ENCODE peak calls at places on chromosomes 13 and 19, in nine cellular contexts. One of them, this sample, is unnamed.

GRCh38 chr19:14978377-14978776 is 1.3 kb downstream of the SLC1A6 start:
- DNase-seq in stimulated activated CD8-positive, alpha-beta memory T cell treated with anti-CD3 and anti-CD28 coated beads, Interleukin-7, amount 100 ng/mL, for 48 hours: no peak
- DNase-seq in kidney epithelial cell: no peak
- DNase-seq in RWPE1: no peak
- DNase-seq in lower leg skin: peak
- DNase-seq in heart right ventricle: no peak
- DNase-seq in mucosa of gallbladder: no peak
- DNase-seq in NCI-H187 treated with DMSO at 0.1 percent for 48 hours: no peak
- DNase-seq in A172: no peak
- DNase-seq in this sample: no peak

GRCh38 chr13:88802886-88803285 is 1131.7 kb downstream of the SLITRK5 start:
- DNase-seq in NCI-H187 treated with DMSO at 0.1 percent for 48 hours: no peak
- DNase-seq in stimulated activated CD8-positive, alpha-beta memory T cell treated with anti-CD3 and anti-CD28 coated beads, Interleukin-7, amount 100 ng/mL, for 48 hours: no peak
- DNase-seq in lower leg skin: no peak
- DNase-seq in heart right ventricle: no peak
- DNase-seq in mucosa of gallbladder: no peak
- DNase-seq in RWPE1: no peak
- DNase-seq in kidney epithelial cell: no peak
- DNase-seq in A172: no peak
- DNase-seq in this sample: no peak

GRCh38 chr19:47230921-47231214 is at the start of gene BBC3:
- DNase-seq in A172: no peak
- DNase-seq in lower leg skin: no peak
- DNase-seq in NCI-H187 treated with DMSO at 0.1 percent for 48 hours: no peak
- DNase-seq in heart right ventricle: no peak
- DNase-seq in kidney epithelial cell: no peak
- DNase-seq in RWPE1: no peak
- DNase-seq in stimulated activated CD8-positive, alpha-beta memory T cell treated with anti-CD3 and anti-CD28 coated beads, Interleukin-7, amount 100 ng/mL, for 48 hours: no peak
- DNase-seq in mucosa of gallbladder: no peak
- DNase-seq in this sample: no peak

GRCh38 chr13:35979378-35979911 is 151.7 kb downstream of the DCLK1 start:
- DNase-seq in mucosa of gallbladder: peak
- DNase-seq in lower leg skin: peak
- DNase-seq in heart right ventricle: peak
- DNase-seq in stimulated activated CD8-positive, alpha-beta memory T cell treated with anti-CD3 and anti-CD28 coated beads, Interleukin-7, amount 100 ng/mL, for 48 hours: no peak
- DNase-seq in NCI-H187 treated with DMSO at 0.1 percent for 48 hours: no peak
- DNase-seq in kidney epithelial cell: no peak
- DNase-seq in A172: peak
- DNase-seq in RWPE1: peak
- DNase-seq in this sample: no peak

GRCh38 chr13:47420568-47420967 is 523.7 kb upstream of the HTR2A start:
- DNase-seq in mucosa of gallbladder: peak
- DNase-seq in stimulated activated CD8-positive, alpha-beta memory T cell treated with anti-CD3 and anti-CD28 coated beads, Interleukin-7, amount 100 ng/mL, for 48 hours: no peak
- DNase-seq in lower leg skin: no peak
- DNase-seq in RWPE1: no peak
- DNase-seq in A172: no peak
- DNase-seq in NCI-H187 treated with DMSO at 0.1 percent for 48 hours: no peak
- DNase-seq in heart right ventricle: no peak
- DNase-seq in kidney epithelial cell: no peak
- DNase-seq in this sample: no peak

GRCh38 chr13:49256841-49257240 is 9.1 kb downstream of the CDADC1 start:
- DNase-seq in lower leg skin: no peak
- DNase-seq in A172: no peak
- DNase-seq in NCI-H187 treated with DMSO at 0.1 percent for 48 hours: no peak
- DNase-seq in mucosa of gallbladder: no peak
- DNase-seq in stimulated activated CD8-positive, alpha-beta memory T cell treated with anti-CD3 and anti-CD28 coated beads, Interleukin-7, amount 100 ng/mL, for 48 hours: no peak
- DNase-seq in kidney epithelial cell: no peak
- DNase-seq in heart right ventricle: no peak
- DNase-seq in RWPE1: no peak
- DNase-seq in this sample: no peak

GRCh38 chr19:482186-483041 is 13.9 kb upstream of the MADCAM1 start:
- DNase-seq in kidney epithelial cell: no peak
- DNase-seq in mucosa of gallbladder: no peak
- DNase-seq in NCI-H187 treated with DMSO at 0.1 percent for 48 hours: no peak
- DNase-seq in heart right ventricle: no peak
- DNase-seq in A172: peak
- DNase-seq in lower leg skin: no peak
- DNase-seq in stimulated activated CD8-positive, alpha-beta memory T cell treated with anti-CD3 and anti-CD28 coated beads, Interleukin-7, amount 100 ng/mL, for 48 hours: no peak
- DNase-seq in RWPE1: no peak
- DNase-seq in this sample: no peak

GRCh38 chr19:39915101-39915847 is 19.2 kb downstream of the FCGBP start:
- DNase-seq in RWPE1: no peak
- DNase-seq in heart right ventricle: no peak
- DNase-seq in stimulated activated CD8-positive, alpha-beta memory T cell treated with anti-CD3 and anti-CD28 coated beads, Interleukin-7, amount 100 ng/mL, for 48 hours: no peak
- DNase-seq in kidney epithelial cell: no peak
- DNase-seq in NCI-H187 treated with DMSO at 0.1 percent for 48 hours: no peak
- DNase-seq in mucosa of gallbladder: no peak
- DNase-seq in A172: no peak
- DNase-seq in lower leg skin: peak
- DNase-seq in this sample: no peak

GRCh38 chr13:105952233-105952767 is 583.2 kb downstream of the EFNB2 start:
- DNase-seq in NCI-H187 treated with DMSO at 0.1 percent for 48 hours: no peak
- DNase-seq in A172: no peak
- DNase-seq in heart right ventricle: no peak
- DNase-seq in RWPE1: no peak
- DNase-seq in lower leg skin: no peak
- DNase-seq in mucosa of gallbladder: no peak
- DNase-seq in kidney epithelial cell: no peak
- DNase-seq in stimulated activated CD8-positive, alpha-beta memory T cell treated with anti-CD3 and anti-CD28 coated beads, Interleukin-7, amount 100 ng/mL, for 48 hours: no peak
- DNase-seq in this sample: no peak

GRCh38 chr13:32425158-32425557 is 2.8 kb downstream of the N4BP2L1 start:
- DNase-seq in heart right ventricle: no peak
- DNase-seq in mucosa of gallbladder: no peak
- DNase-seq in kidney epithelial cell: no peak
- DNase-seq in stimulated activated CD8-positive, alpha-beta memory T cell treated with anti-CD3 and anti-CD28 coated beads, Interleukin-7, amount 100 ng/mL, for 48 hours: no peak
- DNase-seq in RWPE1: no peak
- DNase-seq in A172: no peak
- DNase-seq in NCI-H187 treated with DMSO at 0.1 percent for 48 hours: no peak
- DNase-seq in lower leg skin: no peak
- DNase-seq in this sample: no peak

GRCh38 chr19:17555929-17556813 is 722 bp downstream of the COLGALT1 start:
- DNase-seq in lower leg skin: peak
- DNase-seq in stimulated activated CD8-positive, alpha-beta memory T cell treated with anti-CD3 and anti-CD28 coated beads, Interleukin-7, amount 100 ng/mL, for 48 hours: no peak
- DNase-seq in NCI-H187 treated with DMSO at 0.1 percent for 48 hours: no peak
- DNase-seq in RWPE1: no peak
- DNase-seq in kidney epithelial cell: no peak
- DNase-seq in A172: peak
- DNase-seq in heart right ventricle: peak
- DNase-seq in mucosa of gallbladder: peak
- DNase-seq in this sample: no peak

GRCh38 chr13:95245072-95245471 is 56.2 kb downstream of the ABCC4 start:
- DNase-seq in mucosa of gallbladder: no peak
- DNase-seq in RWPE1: no peak
- DNase-seq in A172: no peak
- DNase-seq in stimulated activated CD8-positive, alpha-beta memory T cell treated with anti-CD3 and anti-CD28 coated beads, Interleukin-7, amount 100 ng/mL, for 48 hours: no peak
- DNase-seq in heart right ventricle: no peak
- DNase-seq in kidney epithelial cell: no peak
- DNase-seq in NCI-H187 treated with DMSO at 0.1 percent for 48 hours: no peak
- DNase-seq in lower leg skin: peak
- DNase-seq in this sample: no peak

GRCh38 chr19:5013761-5014160 is 44.8 kb downstream of the KDM4B start:
- DNase-seq in mucosa of gallbladder: no peak
- DNase-seq in A172: no peak
- DNase-seq in heart right ventricle: no peak
- DNase-seq in RWPE1: no peak
- DNase-seq in lower leg skin: no peak
- DNase-seq in NCI-H187 treated with DMSO at 0.1 percent for 48 hours: no peak
- DNase-seq in kidney epithelial cell: no peak
- DNase-seq in stimulated activated CD8-positive, alpha-beta memory T cell treated with anti-CD3 and anti-CD28 coated beads, Interleukin-7, amount 100 ng/mL, for 48 hours: no peak
- DNase-seq in this sample: no peak

GRCh38 chr13:62931901-62932883 is 1516.5 kb upstream of the PCDH20 start:
- DNase-seq in lower leg skin: no peak
- DNase-seq in stimulated activated CD8-positive, alpha-beta memory T cell treated with anti-CD3 and anti-CD28 coated beads, Interleukin-7, amount 100 ng/mL, for 48 hours: no peak
- DNase-seq in A172: peak
- DNase-seq in NCI-H187 treated with DMSO at 0.1 percent for 48 hours: no peak
- DNase-seq in RWPE1: no peak
- DNase-seq in kidney epithelial cell: no peak
- DNase-seq in mucosa of gallbladder: no peak
- DNase-seq in heart right ventricle: no peak
- DNase-seq in this sample: no peak

GRCh38 chr19:4151623-4152022 is 1.8 kb upstream of the CREB3L3 start:
- DNase-seq in heart right ventricle: no peak
- DNase-seq in NCI-H187 treated with DMSO at 0.1 percent for 48 hours: no peak
- DNase-seq in RWPE1: no peak
- DNase-seq in lower leg skin: no peak
- DNase-seq in A172: no peak
- DNase-seq in stimulated activated CD8-positive, alpha-beta memory T cell treated with anti-CD3 and anti-CD28 coated beads, Interleukin-7, amount 100 ng/mL, for 48 hours: no peak
- DNase-seq in mucosa of gallbladder: no peak
- DNase-seq in kidney epithelial cell: no peak
- DNase-seq in this sample: no peak

GRCh38 chr19:29622191-29623070 is 16.3 kb downstream of the POP4 start:
- DNase-seq in A172: peak
- DNase-seq in mucosa of gallbladder: no peak
- DNase-seq in heart right ventricle: no peak
- DNase-seq in kidney epithelial cell: no peak
- DNase-seq in lower leg skin: no peak
- DNase-seq in NCI-H187 treated with DMSO at 0.1 percent for 48 hours: no peak
- DNase-seq in RWPE1: no peak
- DNase-seq in stimulated activated CD8-positive, alpha-beta memory T cell treated with anti-CD3 and anti-CD28 coated beads, Interleukin-7, amount 100 ng/mL, for 48 hours: peak
- DNase-seq in this sample: peak

GRCh38 chr13:99342723-99343315 is 35.6 kb upstream of the GPR183 start:
- DNase-seq in NCI-H187 treated with DMSO at 0.1 percent for 48 hours: no peak
- DNase-seq in RWPE1: no peak
- DNase-seq in A172: no peak
- DNase-seq in kidney epithelial cell: no peak
- DNase-seq in heart right ventricle: no peak
- DNase-seq in mucosa of gallbladder: no peak
- DNase-seq in lower leg skin: no peak
- DNase-seq in stimulated activated CD8-positive, alpha-beta memory T cell treated with anti-CD3 and anti-CD28 coated beads, Interleukin-7, amount 100 ng/mL, for 48 hours: no peak
- DNase-seq in this sample: no peak

GRCh38 chr13:98476106-98476505 is 100.8 kb downstream of the STK24 start:
- DNase-seq in NCI-H187 treated with DMSO at 0.1 percent for 48 hours: no peak
- DNase-seq in heart right ventricle: no peak
- DNase-seq in kidney epithelial cell: no peak
- DNase-seq in A172: no peak
- DNase-seq in stimulated activated CD8-positive, alpha-beta memory T cell treated with anti-CD3 and anti-CD28 coated beads, Interleukin-7, amount 100 ng/mL, for 48 hours: peak
- DNase-seq in mucosa of gallbladder: no peak
- DNase-seq in RWPE1: no peak
- DNase-seq in lower leg skin: peak
- DNase-seq in this sample: no peak

GRCh38 chr19:42076375-42076944 is 494 bp downstream of the ZNF574 start:
- DNase-seq in kidney epithelial cell: no peak
- DNase-seq in NCI-H187 treated with DMSO at 0.1 percent for 48 hours: no peak
- DNase-seq in heart right ventricle: peak
- DNase-seq in A172: no peak
- DNase-seq in mucosa of gallbladder: peak
- DNase-seq in stimulated activated CD8-positive, alpha-beta memory T cell treated with anti-CD3 and anti-CD28 coated beads, Interleukin-7, amount 100 ng/mL, for 48 hours: no peak
- DNase-seq in lower leg skin: peak
- DNase-seq in RWPE1: no peak
- DNase-seq in this sample: peak

GRCh38 chr13:85631801-85632200 is 167.4 kb downstream of the SLITRK6 start:
- DNase-seq in NCI-H187 treated with DMSO at 0.1 percent for 48 hours: no peak
- DNase-seq in kidney epithelial cell: no peak
- DNase-seq in mucosa of gallbladder: no peak
- DNase-seq in stimulated activated CD8-positive, alpha-beta memory T cell treated with anti-CD3 and anti-CD28 coated beads, Interleukin-7, amount 100 ng/mL, for 48 hours: no peak
- DNase-seq in A172: no peak
- DNase-seq in RWPE1: no peak
- DNase-seq in lower leg skin: no peak
- DNase-seq in heart right ventricle: no peak
- DNase-seq in this sample: no peak

GRCh38 chr19:35446194-35446593 is 1.9 kb upstream of the FFAR2 start:
- DNase-seq in heart right ventricle: no peak
- DNase-seq in A172: no peak
- DNase-seq in lower leg skin: no peak
- DNase-seq in mucosa of gallbladder: no peak
- DNase-seq in stimulated activated CD8-positive, alpha-beta memory T cell treated with anti-CD3 and anti-CD28 coated beads, Interleukin-7, amount 100 ng/mL, for 48 hours: no peak
- DNase-seq in NCI-H187 treated with DMSO at 0.1 percent for 48 hours: no peak
- DNase-seq in RWPE1: no peak
- DNase-seq in kidney epithelial cell: no peak
- DNase-seq in this sample: peak

GRCh38 chr13:112102243-112102642 is 35.3 kb downstream of the SOX1 start:
- DNase-seq in RWPE1: peak
- DNase-seq in heart right ventricle: no peak
- DNase-seq in mucosa of gallbladder: no peak
- DNase-seq in stimulated activated CD8-positive, alpha-beta memory T cell treated with anti-CD3 and anti-CD28 coated beads, Interleukin-7, amount 100 ng/mL, for 48 hours: no peak
- DNase-seq in lower leg skin: no peak
- DNase-seq in A172: peak
- DNase-seq in kidney epithelial cell: no peak
- DNase-seq in NCI-H187 treated with DMSO at 0.1 percent for 48 hours: peak
- DNase-seq in this sample: no peak